ENCODE peak calls at places on chromosomes 13 and 19, in nine cellular contexts. V is stimulated activated CD4-positive, alpha-beta T cell treated with anti-CD3 and anti-CD28 coated beads, Interleukin-15, amount 100 ng/mL, for 24 hours; W is HEK293T; B is B cell; H is tibial nerve; I is NCI-H2171 treated with DMSO at 0.1 percent for 48 hours; Z is GM12878; Y is iPS-NIHi11; P is pons. E is an unnamed sample.

GRCh38 chr13:22828081-22828480 is 352.7 kb upstream of the SGCG start:
- DNase-seq in V (no peak), W (no peak), B (no peak), H (no peak), I (no peak), Z (no peak), Y (no peak), P (no peak), E (no peak)

GRCh38 chr19:8028951-8029491 is 23.5 kb upstream of the CCL25 start:
- DNase-seq in V (no peak), W (no peak), B (no peak), H (no peak), I (peak; percentile 73), Z (no peak), Y (peak; percentile 71), P (no peak), E (no peak)

GRCh38 chr13:73900591-73900990 is 233.6 kb downstream of the KLF12 start:
- DNase-seq in V (no peak), W (no peak), B (no peak), H (no peak), I (no peak), Z (no peak), Y (no peak), P (no peak), E (no peak)

GRCh38 chr19:35044317-35045117 is 3.0 kb downstream of the HPN start:
- DNase-seq in V (peak; percentile 71), W (peak; percentile 83), B (peak; percentile 61), H (peak; percentile 78), I (peak; percentile 42), Z (no peak), Y (peak; percentile 82), P (peak; percentile 81), E (no peak)

GRCh38 chr19:56613639-56614038 is 18.5 kb downstream of the ZNF71 start:
- DNase-seq in V (no peak), W (no peak), B (no peak), H (no peak), I (no peak), Z (no peak), Y (no peak), P (no peak), E (no peak)

GRCh38 chr19:20103091-20103501 is 25.3 kb downstream of the ZNF90 start:
- DNase-seq in V (no peak), W (no peak), B (no peak), H (no peak), I (no peak), Z (no peak), Y (no peak), P (no peak), E (no peak)

GRCh38 chr19:18098891-18099622 is 1.5 kb downstream of the MAST3 start:
- DNase-seq in V (peak; percentile 62), W (no peak), B (peak; percentile 89), H (no peak), I (no peak), Z (peak; percentile 84), Y (no peak), P (no peak), E (peak; percentile 28)

GRCh38 chr19:48490980-48491792 is 20.4 kb downstream of the LMTK3 start:
- DNase-seq in V (peak; percentile 63), W (peak; percentile 82), B (peak; percentile 84), H (no peak), I (peak; percentile 39), Z (no peak), Y (peak; percentile 89), P (no peak), E (peak; percentile 51)

GRCh38 chr19:6768236-6768785 is 1.1 kb upstream of the SH2D3A start:
- DNase-seq in V (no peak), W (no peak), B (no peak), H (no peak), I (no peak), Z (no peak), Y (no peak), P (no peak), E (no peak)

GRCh38 chr19:16085115-16085514 is 8.8 kb downstream of the TPM4 start:
- DNase-seq in V (no peak), W (no peak), B (no peak), H (no peak), I (no peak), Z (no peak), Y (no peak), P (no peak), E (no peak)

GRCh38 chr13:107258599-107259187 is 690.8 kb upstream of the ARGLU1 start:
- DNase-seq in V (no peak), W (no peak), B (no peak), H (no peak), I (no peak), Z (no peak), Y (no peak), P (no peak), E (no peak)

GRCh38 chr19:51440846-51441409 is 17.3 kb downstream of the SIGLEC8 start:
- DNase-seq in V (peak; percentile 78), W (no peak), B (no peak), H (no peak), I (no peak), Z (no peak), Y (no peak), P (peak; percentile 40), E (no peak)

GRCh38 chr13:21310220-21310619 is 133.8 kb downstream of the MRPL57 start:
- DNase-seq in V (no peak), W (no peak), B (no peak), H (no peak), I (no peak), Z (no peak), Y (no peak), P (no peak), E (no peak)

GRCh38 chr19:47806435-47806834 is 2.1 kb upstream of the TPRX1 start:
- DNase-seq in V (no peak), W (no peak), B (no peak), H (no peak), I (no peak), Z (no peak), Y (no peak), P (no peak), E (no peak)

GRCh38 chr19:50514346-50515167 is 844 bp upstream of the ASPDH start:
- DNase-seq in V (no peak), W (no peak), B (no peak), H (no peak), I (peak; percentile 81), Z (no peak), Y (no peak), P (peak; percentile 81), E (no peak)